ENCODE peak calls at places on chromosomes 11 and 22, in four cellular contexts. V is epithelial cell of proximal tubule, D is body of pancreas, U is B cell. M is an unnamed sample.

GRCh38 chr11:127003260-127003981 is 2.9 kb upstream of the KIRREL3 start:
- DNase-seq in U (no peak), D (peak), V (no peak), M (peak)

GRCh38 chr22:26320469-26320868 is 108.6 kb upstream of the ASPHD2 start:
- DNase-seq in U (no peak), D (no peak), V (no peak), M (no peak)

GRCh38 chr11:133726576-133726975 is 118.7 kb downstream of the SPATA19 start:
- DNase-seq in D (no peak), U (no peak), V (no peak), M (no peak)

GRCh38 chr11:27557223-27557622 is 50.7 kb upstream of the LIN7C start:
- DNase-seq in D (no peak), U (no peak), V (no peak), M (no peak)

GRCh38 chr22:23499845-23500500 is 80.1 kb downstream of the IGLL1 start:
- DNase-seq in V (no peak), D (no peak), U (no peak), M (no peak)

GRCh38 chr11:63666874-63667273 is 4.3 kb downstream of the ATL3 start:
- DNase-seq in U (no peak), D (no peak), V (no peak), M (no peak)

GRCh38 chr11:66277475-66278391 is at the start of gene CNIH2:
- DNase-seq in V (no peak), U (no peak), D (no peak), M (peak)

GRCh38 chr11:125164422-125165110 is at the start of gene PKNOX2:
- DNase-seq in D (peak), U (no peak), V (no peak), M (peak)

GRCh38 chr11:125974284-125974683 is 28.4 kb downstream of the VSIG10L2 start:
- DNase-seq in D (no peak), V (no peak), U (no peak), M (no peak)

GRCh38 chr22:20141186-20142077 is 9.4 kb downstream of the CCDC188 start:
- DNase-seq in D (no peak), V (peak), U (no peak), M (no peak)

GRCh38 chr11:36885154-36885553 is 287.1 kb upstream of the RAG2 start:
- DNase-seq in D (no peak), U (no peak), V (no peak), M (no peak)

GRCh38 chr22:31915499-31916065 is 28.8 kb upstream of the YWHAH start:
- DNase-seq in U (no peak), V (no peak), D (no peak), M (no peak)

GRCh38 chr22:32991353-32992115 is 66.6 kb downstream of the SYN3 start:
- DNase-seq in U (no peak), V (no peak), D (no peak), M (no peak)

GRCh38 chr22:24188705-24189248 is 7.5 kb downstream of the SUSD2 start:
- DNase-seq in D (no peak), V (no peak), U (no peak), M (no peak)

GRCh38 chr11:17771415-17771814 is 36.8 kb downstream of the KCNC1 start:
- DNase-seq in U (no peak), V (no peak), D (no peak), M (no peak)

GRCh38 chr11:105168457-105168856 is 28.9 kb upstream of the CARD18 start:
- DNase-seq in V (no peak), D (no peak), U (no peak), M (no peak)

GRCh38 chr11:134120921-134121526 is 52.2 kb downstream of the JAM3 start:
- DNase-seq in D (no peak), V (no peak), U (no peak), M (no peak)

GRCh38 chr11:67613313-67613959 is 6.7 kb downstream of the NDUFV1 start:
- DNase-seq in U (no peak), V (no peak), D (no peak), M (no peak)

GRCh38 chr22:44410396-44411056 is 87.5 kb downstream of the RTL6 start:
- DNase-seq in V (no peak), D (no peak), U (no peak), M (no peak)

GRCh38 chr11:67271548-67272284 is 5.4 kb downstream of the GRK2 start:
- DNase-seq in U (peak), V (no peak), D (peak), M (peak)

GRCh38 chr11:20353829-20354434 is 9.6 kb upstream of the HTATIP2 start:
- DNase-seq in U (no peak), D (peak), V (no peak), M (peak)

GRCh38 chr22:45120440-45120839 is 43.3 kb upstream of the NUP50 start:
- DNase-seq in D (no peak), V (no peak), U (no peak), M (no peak)

GRCh38 chr22:22710719-22711531 is 66.5 kb downstream of the GGTLC2 start:
- DNase-seq in U (peak), D (peak), V (no peak), M (peak)

GRCh38 chr11:114102993-114103896 is 43.7 kb downstream of the ZBTB16 start:
- DNase-seq in V (no peak), D (no peak), U (no peak), M (peak)

GRCh38 chr11:18063131-18063530 is 17.1 kb upstream of the TPH1 start:
- DNase-seq in U (no peak), V (no peak), D (peak), M (no peak)

GRCh38 chr11:34358258-34358665 is 452 bp upstream of the ABTB2 start:
- DNase-seq in D (peak), V (no peak), U (no peak), M (no peak)

GRCh38 chr11:118437736-118438125 is 1.4 kb downstream of the KMT2A start:
- DNase-seq in U (peak), D (peak), V (no peak), M (peak)

GRCh38 chr22:38657248-38657909 is 941 bp downstream of the CBY1 start:
- DNase-seq in D (peak), V (no peak), U (peak), M (peak)

GRCh38 chr11:10301656-10302293 is 3.1 kb upstream of the ADM start:
- DNase-seq in V (no peak), D (no peak), U (no peak), M (no peak)

GRCh38 chr11:47236482-47236881 is 12.1 kb downstream of the ACP2 start:
- DNase-seq in D (no peak), U (no peak), V (no peak), M (no peak)

GRCh38 chr11:18540207-18541009 is 13.7 kb upstream of the TSG101 start:
- DNase-seq in U (no peak), D (no peak), V (no peak), M (no peak)

GRCh38 chr11:94706211-94706610 is 61.9 kb upstream of the AMOTL1 start:
- DNase-seq in D (no peak), V (no peak), U (no peak), M (no peak)

GRCh38 chr11:22302368-22302767 is 35.8 kb upstream of the SLC17A6 start:
- DNase-seq in D (no peak), U (no peak), V (no peak), M (no peak)

GRCh38 chr22:48372395-48372794 is 1455.3 kb downstream of the BRD1 start:
- DNase-seq in U (no peak), D (no peak), V (no peak), M (no peak)

GRCh38 chr11:102453286-102453797 is 777 bp upstream of the TMEM123 start:
- DNase-seq in D (no peak), U (no peak), V (no peak), M (peak)

GRCh38 chr11:114054830-114055229 is 4.7 kb upstream of the ZBTB16 start:
- DNase-seq in U (no peak), D (no peak), V (no peak), M (no peak)

GRCh38 chr11:34604216-34604615 is 16.7 kb upstream of the EHF start:
- DNase-seq in D (no peak), U (no peak), V (no peak), M (no peak)

GRCh38 chr11:114159320-114159719 is 99.8 kb downstream of the ZBTB16 start:
- DNase-seq in V (no peak), U (no peak), D (no peak), M (no peak)

DNA sequence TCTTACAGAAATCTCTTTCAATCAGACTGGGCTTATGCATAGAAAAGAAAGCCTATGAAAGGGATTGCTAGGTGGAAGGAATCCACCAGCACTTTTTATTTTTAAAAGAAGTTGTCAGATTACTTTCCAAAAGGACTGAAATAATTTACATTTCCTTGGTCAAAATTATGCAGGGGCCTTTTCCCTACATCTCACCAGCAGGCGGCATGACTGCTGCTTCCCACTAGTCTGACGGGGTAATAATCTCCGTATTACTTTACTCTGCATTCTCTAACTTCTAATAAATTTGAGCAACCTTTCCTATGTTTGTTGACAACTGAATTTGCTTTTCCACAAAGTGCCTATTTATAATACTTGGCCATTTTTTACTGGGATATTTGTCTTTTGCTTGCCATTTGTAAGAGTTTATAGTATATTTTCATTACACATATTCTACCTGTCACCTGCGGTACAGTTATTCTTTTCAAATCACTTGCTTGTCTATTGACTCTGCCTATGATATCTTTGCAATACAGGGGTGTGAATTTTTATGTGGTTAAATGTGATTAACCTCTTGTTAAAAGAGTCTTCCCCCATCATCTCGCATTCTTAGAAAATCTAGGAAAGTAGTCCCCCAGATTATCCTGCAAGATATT is 51.9 kb upstream of the USP47 start:
- DNase-seq in V (no peak), D (no peak), U (no peak), M (peak)
- TF ChIP-seq CTCF in V (peak), D (no peak), U (peak), M (peak)

DNA sequence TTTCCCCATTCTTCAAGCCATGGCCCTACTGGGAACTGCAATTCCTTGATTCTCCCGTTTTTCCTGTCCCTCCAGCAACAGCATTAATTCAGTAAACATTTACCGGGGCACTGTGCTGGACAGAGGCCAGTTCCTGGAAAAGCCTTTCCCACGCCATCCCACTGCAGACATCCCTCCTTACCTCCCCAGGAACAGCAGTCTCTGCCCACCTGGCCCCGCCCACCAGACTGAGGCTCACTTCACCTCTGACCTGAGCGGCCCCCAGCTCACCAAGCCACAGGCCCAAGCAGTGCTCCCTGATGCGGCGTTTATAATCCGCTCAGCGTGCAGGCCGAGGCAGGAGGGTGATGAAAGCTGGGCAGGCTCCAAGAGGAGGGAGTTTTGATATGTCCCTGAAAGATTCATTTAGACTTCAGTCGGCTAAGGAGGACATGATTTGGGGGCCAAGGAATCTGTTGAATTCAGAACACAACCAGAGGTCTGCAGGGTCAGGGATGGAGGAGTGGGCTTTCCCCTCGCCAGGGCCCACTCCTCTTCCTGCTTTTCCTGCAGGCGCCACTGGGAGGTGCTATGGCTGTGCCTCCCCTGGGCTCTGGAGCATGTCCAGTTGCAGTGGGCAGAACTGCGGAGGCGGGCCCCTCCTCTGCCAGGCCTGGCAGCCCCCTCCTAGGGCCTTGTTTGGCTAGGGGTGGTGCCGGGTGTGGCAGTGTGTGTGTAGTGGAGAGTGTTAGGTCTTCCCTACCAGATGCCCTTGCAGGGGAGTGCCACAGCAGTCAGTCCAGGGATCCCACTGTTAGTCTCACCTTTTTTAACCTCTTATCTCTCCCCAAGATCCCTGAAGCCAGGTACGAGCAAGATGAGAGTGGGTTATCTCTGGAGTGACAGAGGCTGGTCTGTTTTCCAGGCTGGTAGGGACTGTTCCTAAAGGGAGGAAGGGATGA is 1.4 kb upstream of the TAGLN start:
- DNase-seq in V (no peak), D (no peak), U (no peak), M (no peak)
- TF ChIP-seq CTCF in V (peak), D (peak), U (no peak), M (peak)

DNA sequence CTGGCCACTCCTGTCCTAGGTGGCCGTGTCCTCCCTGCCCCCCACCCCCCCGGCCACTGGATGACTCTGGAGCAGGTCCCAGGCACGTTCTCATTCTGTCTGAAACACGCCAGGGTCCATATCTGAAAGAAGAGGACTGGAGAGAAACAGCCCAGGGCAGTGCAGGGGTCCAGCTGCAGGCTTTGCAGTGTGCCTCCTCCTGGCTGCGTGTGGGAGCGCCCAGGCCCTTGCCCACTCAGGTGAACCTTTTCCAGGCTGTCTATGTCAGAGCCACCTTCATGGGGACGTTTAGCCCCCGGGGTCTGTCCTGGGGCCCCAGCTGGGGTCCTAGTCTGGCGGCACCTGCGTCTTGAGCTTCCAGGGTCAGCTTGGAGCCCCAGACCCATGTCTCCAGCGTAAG is 15.6 kb downstream of the GRAMD4 start:
- DNase-seq in U (no peak), V (no peak), D (no peak), M (no peak)
- TF ChIP-seq CTCF in U (no peak), V (peak), D (no peak), M (no peak)

DNA sequence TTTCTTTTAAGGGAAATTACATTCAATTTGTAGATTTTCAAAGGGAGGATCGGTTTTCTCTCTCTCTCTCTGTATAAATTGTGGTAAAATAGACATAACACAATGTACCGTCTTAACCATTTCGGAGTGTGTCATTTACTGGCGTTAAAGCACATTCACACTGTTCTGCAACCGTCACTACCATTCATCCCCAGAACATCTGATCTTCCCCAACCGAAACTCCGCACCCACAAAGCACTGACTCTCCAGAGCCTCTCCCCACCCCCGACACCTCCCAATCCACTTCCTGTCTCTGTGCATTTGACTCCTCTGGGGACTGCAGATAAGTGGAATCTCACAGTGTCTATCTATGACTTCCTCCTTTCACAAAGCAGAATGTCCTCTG is 15.9 kb upstream of the GRAMD4 start:
- DNase-seq in V (no peak), D (no peak), U (no peak), M (peak)
- TF ChIP-seq CTCF in V (no peak), D (no peak), U (no peak), M (no peak)

GRCh38 chr22:50190182-50190951 is 4.7 kb downstream of the TRABD start:
- DNase-seq in D (peak), U (peak), V (peak), M (peak)
- TF ChIP-seq CTCF in D (peak), U (peak), V (peak), M (peak)

GRCh38 chr22:35678836-35679235 is 30.6 kb downstream of the APOL6 start:
- DNase-seq in V (no peak), U (no peak), D (no peak), M (no peak)
- TF ChIP-seq CTCF in V (no peak), U (no peak), D (no peak), M (no peak)

DNA sequence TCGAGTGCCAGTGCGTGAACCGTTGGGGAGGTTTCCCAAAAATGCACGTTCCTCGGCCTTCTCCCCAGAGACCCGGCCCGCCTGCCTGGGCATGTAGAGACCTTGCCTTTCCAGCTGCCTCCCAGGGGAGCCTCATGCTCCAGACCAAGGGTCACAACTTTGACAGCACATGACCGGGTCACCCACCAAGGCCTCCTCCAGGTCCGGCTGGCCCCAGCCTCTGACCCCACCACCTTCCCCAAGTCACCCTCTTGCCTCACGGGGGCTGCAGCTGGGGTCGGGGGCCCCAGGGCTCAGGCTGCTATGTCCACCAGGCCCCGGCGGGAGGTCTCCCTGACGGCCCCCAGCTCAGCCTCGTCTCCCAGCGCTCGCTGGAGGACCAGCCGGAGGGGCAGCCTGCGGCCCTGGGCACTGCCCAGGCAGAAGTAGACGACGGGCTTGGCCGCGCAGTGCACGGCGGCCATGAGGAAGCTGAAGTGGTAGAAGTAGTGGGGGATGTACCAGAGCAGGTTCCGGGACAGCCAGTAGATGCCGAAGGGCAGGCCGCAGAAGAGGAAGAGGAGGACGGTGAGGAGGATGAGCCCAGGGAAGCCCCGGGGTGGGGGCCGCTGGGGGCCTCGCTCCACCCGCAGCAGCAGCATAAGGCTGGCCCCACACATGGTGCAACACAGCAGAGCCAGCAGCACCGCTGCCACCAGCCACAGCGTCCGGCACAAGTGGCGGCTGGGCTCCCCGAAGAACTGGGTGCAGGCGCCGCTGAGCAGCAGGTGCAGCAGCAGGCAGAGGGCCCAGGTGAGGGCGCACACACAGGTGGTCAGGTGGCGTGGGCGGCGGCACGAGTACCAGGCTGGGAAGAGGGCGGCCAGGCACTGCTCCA is 4.4 kb downstream of the MRGPRE start:
- DNase-seq in D (peak), U (no peak), V (no peak), M (no peak)
- TF ChIP-seq CTCF in D (no peak), U (no peak), V (no peak), M (no peak)

GRCh38 chr22:43011079-43011478 is 3.9 kb downstream of the PACSIN2 start:
- DNase-seq in V (no peak), U (no peak), D (peak), M (no peak)
- TF ChIP-seq CTCF in V (no peak), U (no peak), D (no peak), M (no peak)

M was measured in activated CD8-positive, alpha-beta T cell treated with anti-CD3 and anti-CD28 coated beads for 36 hours.